ENCODE peak calls at places on chromosomes 12 and 14, in five cellular contexts. T is Panc1, B is endothelial cell, F is OCI-LY7, H is bronchial epithelial cell. W is an unnamed sample.
A peak's percentile ranks its signal among the peaks of the same experiment; 100 is the strongest.

GRCh38 chr12:65278576-65279386 is at the start of gene MSRB3:
- DNase-seq in T (no peak), B (peak; percentile 73), F (no peak), H (peak; percentile 27), W (peak; percentile 66)

GRCh38 chr14:28407931-28408330 is 358.7 kb upstream of the FOXG1 start:
- DNase-seq in T (no peak), B (no peak), F (no peak), H (no peak), W (no peak)

GRCh38 chr12:90106568-90106967 is 397.9 kb upstream of the ATP2B1 start:
- DNase-seq in T (no peak), B (no peak), F (no peak), H (peak; percentile 88), W (no peak)

GRCh38 chr14:61562321-61563161 is 132.8 kb upstream of the HIF1A start:
- DNase-seq in T (no peak), B (no peak), F (no peak), H (peak; percentile 100), W (peak; percentile 99)

GRCh38 chr12:131592972-131593371 is 117.9 kb upstream of the SFSWAP start:
- DNase-seq in T (no peak), B (no peak), F (no peak), H (no peak), W (no peak)

GRCh38 chr12:75738486-75738885 is 227.1 kb upstream of the KRR1 start:
- DNase-seq in T (no peak), B (no peak), F (no peak), H (no peak), W (no peak)

GRCh38 chr14:101076451-101077220 is 173.1 kb upstream of the RTL1 start:
- DNase-seq in T (no peak), B (no peak), F (no peak), H (no peak), W (no peak)

GRCh38 chr12:20220339-20220738 is 148.0 kb upstream of the PDE3A start:
- DNase-seq in T (no peak), B (no peak), F (peak; percentile 28), H (peak; percentile 65), W (peak; percentile 61)

GRCh38 chr14:60161176-60162107 is 3.8 kb downstream of the DHRS7 start:
- DNase-seq in T (no peak), B (no peak), F (peak; percentile 14), H (peak; percentile 88), W (peak; percentile 36)

GRCh38 chr12:27779416-27779815 is 617 bp upstream of the KLHL42 start:
- DNase-seq in T (no peak), B (peak; percentile 5), F (peak; percentile 50), H (no peak), W (no peak)

GRCh38 chr12:32906407-32907165 is 10.0 kb upstream of the PKP2 start:
- DNase-seq in T (no peak), B (no peak), F (no peak), H (no peak), W (peak; percentile 60)

GRCh38 chr12:49054096-49054495 is 6.5 kb downstream of the KMT2D start:
- DNase-seq in T (no peak), B (no peak), F (no peak), H (no peak), W (no peak)

GRCh38 chr12:131094831-131095805 is 141.4 kb downstream of the ADGRD1 start:
- DNase-seq in T (no peak), B (no peak), F (no peak), H (no peak), W (no peak)

GRCh38 chr12:65182012-65182739 is 12.8 kb downstream of the LEMD3 start:
- DNase-seq in T (no peak), B (no peak), F (no peak), H (no peak), W (no peak)

GRCh38 chr14:73323889-73324535 is 86.7 kb downstream of the PAPLN start:
- DNase-seq in T (no peak), B (no peak), F (no peak), H (no peak), W (no peak)

GRCh38 chr12:2640709-2641108 is 154.1 kb upstream of the FKBP4 start:
- DNase-seq in T (peak; percentile 28), B (no peak), F (no peak), H (peak; percentile 89), W (peak; percentile 94)

GRCh38 chr14:62307844-62308243 is 545.6 kb downstream of the SNAPC1 start:
- DNase-seq in T (no peak), B (no peak), F (no peak), H (no peak), W (no peak)

GRCh38 chr12:75526655-75527511 is 15.5 kb upstream of the KRR1 start:
- DNase-seq in T (no peak), B (peak; percentile 16), F (peak; percentile 86), H (peak; percentile 56), W (peak; percentile 59)

GRCh38 chr12:70157099-70157498 is 86.1 kb upstream of the CNOT2 start:
- DNase-seq in T (no peak), B (no peak), F (peak; percentile 7), H (no peak), W (no peak)

GRCh38 chr14:68786491-68787234 is 6.2 kb downstream of the ZFP36L1 start:
- DNase-seq in T (no peak), B (no peak), F (no peak), H (peak; percentile 88), W (peak; percentile 75)

DNA sequence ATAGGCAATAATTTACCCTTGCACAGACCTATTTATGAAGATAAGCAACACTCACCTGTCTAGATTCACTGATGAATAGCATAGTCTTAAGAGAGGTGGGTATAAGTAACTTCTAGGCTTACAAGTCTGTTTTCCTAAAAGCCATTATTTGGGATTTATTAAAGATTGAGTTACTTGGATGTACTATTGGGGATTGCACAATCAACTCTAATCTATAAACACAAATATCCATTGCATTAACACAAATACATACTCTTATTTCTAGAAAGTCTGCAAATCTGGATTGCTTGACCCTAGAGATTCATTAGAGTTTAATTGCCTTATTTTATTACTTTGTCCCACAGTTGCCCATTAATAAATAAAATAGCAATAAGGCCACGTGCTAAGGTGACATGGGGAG is 148.1 kb upstream of the CCDC198 start:
- DNase-seq in T (no peak), B (no peak), F (no peak), H (no peak), W (no peak)
- TF ChIP-seq CTCF in T (no peak), B (no peak), F (no peak), H (no peak), W (no peak)

GRCh38 chr14:83535396-83535906 is 1994.5 kb upstream of the FLRT2 start:
- DNase-seq in T (no peak), B (no peak), F (no peak), H (no peak), W (no peak)

GRCh38 chr14:83534995-83535394 is 1994.9 kb upstream of the FLRT2 start:
- DNase-seq in T (no peak), B (no peak), F (no peak), H (no peak), W (no peak)

GRCh38 chr14:83533734-83534133 is 1996.2 kb upstream of the FLRT2 start:
- DNase-seq in T (no peak), B (no peak), F (no peak), H (no peak), W (no peak)

GRCh38 chr14:83529531-83529930 is 1995.9 kb upstream of the SEL1L start:
- DNase-seq in T (no peak), B (no peak), F (no peak), H (no peak), W (no peak)
- TF ChIP-seq CTCF in T (no peak), B (no peak), F (no peak), H (no peak), W (no peak)

DNA sequence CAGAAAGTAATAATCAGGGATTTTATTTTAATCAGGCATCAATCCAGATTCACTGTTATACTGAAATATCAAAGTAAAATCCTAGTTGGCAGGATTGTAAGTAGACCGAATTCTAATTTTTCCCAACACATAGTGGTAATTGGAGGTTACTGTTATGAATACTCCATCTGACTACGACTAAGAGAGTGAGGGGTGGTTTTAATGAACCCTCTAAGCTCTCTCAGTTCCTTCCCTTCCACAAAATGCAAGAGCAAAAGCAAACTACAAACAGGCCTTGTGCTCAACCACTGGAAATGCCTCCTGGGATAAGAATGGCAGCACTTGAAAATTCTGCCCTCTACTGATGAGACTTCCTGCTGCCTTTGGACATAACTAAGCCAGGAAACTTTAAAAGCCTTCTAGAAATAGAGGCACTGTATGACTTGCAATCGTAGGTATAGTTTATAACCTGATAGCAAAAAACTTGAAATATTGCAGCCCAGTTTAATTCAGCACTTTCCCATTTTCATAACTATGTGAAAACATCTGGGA is 184.8 kb downstream of the SLC16A7 start:
- DNase-seq in T (no peak), B (peak; percentile 8), F (peak; percentile 12), H (peak; percentile 63), W (peak; percentile 52)
- TF ChIP-seq CTCF in T (no peak), B (no peak), F (peak; percentile 53), H (peak; percentile 65), W (peak; percentile 40)

GRCh38 chr14:71165650-71166049 is 258.4 kb downstream of the PCNX1 start:
- DNase-seq in T (no peak), B (no peak), F (no peak), H (no peak), W (no peak)

GRCh38 chr14:71165121-71165574 is 257.9 kb downstream of the PCNX1 start:
- DNase-seq in T (no peak), B (no peak), F (no peak), H (peak; percentile 40), W (no peak)

GRCh38 chr14:71168564-71168963 is 261.3 kb downstream of the PCNX1 start:
- DNase-seq in T (no peak), B (no peak), F (no peak), H (no peak), W (no peak)

GRCh38 chr14:71163842-71164500 is 256.7 kb downstream of the PCNX1 start:
- DNase-seq in T (no peak), B (no peak), F (no peak), H (no peak), W (no peak)

GRCh38 chr14:71166434-71166833 is 259.2 kb downstream of the PCNX1 start:
- DNase-seq in T (no peak), B (peak; percentile 55), F (peak; percentile 42), H (peak; percentile 75), W (peak; percentile 76)
- TF ChIP-seq CTCF in T (peak; percentile 55), B (peak; percentile 28), F (peak; percentile 79), H (peak; percentile 68), W (peak; percentile 38)

GRCh38 chr14:40842816-40843215 is 763.9 kb upstream of the LRFN5 start:
- DNase-seq in T (no peak), B (no peak), F (no peak), H (no peak), W (no peak)
- TF ChIP-seq CTCF in T (no peak), B (no peak), F (no peak), H (no peak), W (no peak)

GRCh38 chr14:99644723-99645544 is at the start of gene HHIPL1:
- DNase-seq in T (no peak), B (peak; percentile 40), F (no peak), H (no peak), W (no peak)
- TF ChIP-seq CTCF in T (no peak), B (no peak), F (no peak), H (no peak), W (no peak)

GRCh38 chr14:23984891-23985607 is 3.7 kb upstream of the DHRS4L2 start:
- DNase-seq in T (no peak), B (no peak), F (no peak), H (peak; percentile 87), W (peak; percentile 87)
- TF ChIP-seq CTCF in T (no peak), B (no peak), F (no peak), H (peak; percentile 13), W (no peak)

GRCh38 chr12:40312982-40313576 is 88.3 kb downstream of the LRRK2 start:
- DNase-seq in T (no peak), B (no peak), F (peak; percentile 54), H (peak; percentile 35), W (peak; percentile 34)
- TF ChIP-seq CTCF in T (peak; percentile 57), B (peak; percentile 45), F (peak; percentile 97), H (peak; percentile 24), W (peak; percentile 61)

GRCh38 chr12:57627504-57628279 is 5.3 kb downstream of the B4GALNT1 start:
- DNase-seq in T (no peak), B (peak; percentile 38), F (no peak), H (no peak), W (no peak)
- TF ChIP-seq CTCF in T (no peak), B (no peak), F (no peak), H (peak; percentile 5), W (no peak)